ENCODE peak calls at places on chromosomes 4 and X, in six cellular contexts. One of them, this sample, is unnamed.

GRCh38 chr4:6180841-6181631 is 19.3 kb downstream of the JAKMIP1 start:
- DNase-seq in HepG2: no peak
- DNase-seq in A549: no peak
- DNase-seq in SK-N-SH: no peak
- DNase-seq in H1: no peak
- DNase-seq in GM12878: peak; percentile 98
- DNase-seq in this sample: no peak

GRCh38 chrX:65772842-65773241 is 105.4 kb downstream of the MSN start:
- DNase-seq in HepG2: no peak
- DNase-seq in A549: no peak
- DNase-seq in SK-N-SH: no peak
- DNase-seq in H1: no peak
- DNase-seq in GM12878: no peak
- DNase-seq in this sample: no peak

GRCh38 chrX:97685753-97686152 is 802.0 kb downstream of the RPA4 start:
- DNase-seq in HepG2: peak; percentile 11
- DNase-seq in A549: peak; percentile 9
- DNase-seq in SK-N-SH: peak; percentile 41
- DNase-seq in H1: no peak
- DNase-seq in GM12878: no peak
- DNase-seq in this sample: peak; percentile 17

GRCh38 chr4:165972747-165973146 is 99.7 kb downstream of the TLL1 start:
- DNase-seq in HepG2: no peak
- DNase-seq in A549: no peak
- DNase-seq in SK-N-SH: no peak
- DNase-seq in H1: no peak
- DNase-seq in GM12878: no peak
- DNase-seq in this sample: no peak

GRCh38 chrX:151723156-151723760 is 7.4 kb downstream of the FATE1 start:
- DNase-seq in HepG2: no peak
- DNase-seq in A549: no peak
- DNase-seq in SK-N-SH: no peak
- DNase-seq in H1: no peak
- DNase-seq in GM12878: no peak
- DNase-seq in this sample: no peak

GRCh38 chr4:67861513-67861912 is 22.3 kb downstream of the TMPRSS11D start:
- DNase-seq in HepG2: no peak
- DNase-seq in A549: no peak
- DNase-seq in SK-N-SH: no peak
- DNase-seq in H1: no peak
- DNase-seq in GM12878: no peak
- DNase-seq in this sample: no peak

GRCh38 chrX:128754130-128754529 is 701.9 kb upstream of the ACTRT1 start:
- DNase-seq in HepG2: peak; percentile 56
- DNase-seq in A549: no peak
- DNase-seq in SK-N-SH: no peak
- DNase-seq in H1: peak; percentile 0
- DNase-seq in GM12878: no peak
- DNase-seq in this sample: no peak

GRCh38 chr4:19104176-19104575 is 1082.6 kb upstream of the LCORL start:
- DNase-seq in HepG2: no peak
- DNase-seq in A549: no peak
- DNase-seq in SK-N-SH: no peak
- DNase-seq in H1: no peak
- DNase-seq in GM12878: no peak
- DNase-seq in this sample: no peak

GRCh38 chrX:18146954-18147353 is 73.7 kb downstream of the BEND2 start:
- DNase-seq in HepG2: peak; percentile 1
- DNase-seq in A549: no peak
- DNase-seq in SK-N-SH: no peak
- DNase-seq in H1: no peak
- DNase-seq in GM12878: no peak
- DNase-seq in this sample: peak; percentile 22

GRCh38 chrX:17713288-17713687 is 24.0 kb upstream of the SCML1 start:
- DNase-seq in HepG2: no peak
- DNase-seq in A549: no peak
- DNase-seq in SK-N-SH: no peak
- DNase-seq in H1: no peak
- DNase-seq in GM12878: no peak
- DNase-seq in this sample: no peak

GRCh38 chr4:184100297-184100885 is 117.3 kb downstream of the ENPP6 start:
- DNase-seq in HepG2: no peak
- DNase-seq in A549: peak; percentile 23
- DNase-seq in SK-N-SH: peak; percentile 93
- DNase-seq in H1: no peak
- DNase-seq in GM12878: no peak
- DNase-seq in this sample: peak; percentile 74

GRCh38 chr4:143586080-143586479 is 72.6 kb downstream of the SMARCA5 start:
- DNase-seq in HepG2: no peak
- DNase-seq in A549: no peak
- DNase-seq in SK-N-SH: no peak
- DNase-seq in H1: no peak
- DNase-seq in GM12878: no peak
- DNase-seq in this sample: no peak

GRCh38 chr4:2793578-2793919 is 664 bp downstream of the SH3BP2 start:
- DNase-seq in HepG2: no peak
- DNase-seq in A549: no peak
- DNase-seq in SK-N-SH: peak; percentile 37
- DNase-seq in H1: no peak
- DNase-seq in GM12878: no peak
- DNase-seq in this sample: no peak

GRCh38 chr4:30181512-30181911 is 538.7 kb upstream of the PCDH7 start:
- DNase-seq in HepG2: no peak
- DNase-seq in A549: no peak
- DNase-seq in SK-N-SH: no peak
- DNase-seq in H1: no peak
- DNase-seq in GM12878: no peak
- DNase-seq in this sample: no peak

GRCh38 chr4:13989496-13989895 is 362.0 kb upstream of the BOD1L1 start:
- DNase-seq in HepG2: no peak
- DNase-seq in A549: no peak
- DNase-seq in SK-N-SH: no peak
- DNase-seq in H1: no peak
- DNase-seq in GM12878: no peak
- DNase-seq in this sample: no peak

GRCh38 chr4:26235500-26235899 is 85.3 kb upstream of the RBPJ start:
- DNase-seq in HepG2: no peak
- DNase-seq in A549: no peak
- DNase-seq in SK-N-SH: no peak
- DNase-seq in H1: no peak
- DNase-seq in GM12878: no peak
- DNase-seq in this sample: no peak

GRCh38 chrX:133593531-133593930 is 178.2 kb upstream of the GPC4 start:
- DNase-seq in HepG2: no peak
- DNase-seq in A549: no peak
- DNase-seq in SK-N-SH: no peak
- DNase-seq in H1: no peak
- DNase-seq in GM12878: no peak
- DNase-seq in this sample: no peak

GRCh38 chr4:101025755-101026154 is 321.6 kb downstream of the PPP3CA start:
- DNase-seq in HepG2: no peak
- DNase-seq in A549: no peak
- DNase-seq in SK-N-SH: no peak
- DNase-seq in H1: no peak
- DNase-seq in GM12878: no peak
- DNase-seq in this sample: no peak

GRCh38 chrX:112614640-112615039 is 65.1 kb downstream of the LHFPL1 start:
- DNase-seq in HepG2: no peak
- DNase-seq in A549: no peak
- DNase-seq in SK-N-SH: no peak
- DNase-seq in H1: peak; percentile 36
- DNase-seq in GM12878: no peak
- DNase-seq in this sample: no peak

GRCh38 chr4:158243071-158243470 is 32.8 kb downstream of the TMEM144 start:
- DNase-seq in HepG2: peak; percentile 71
- DNase-seq in A549: no peak
- DNase-seq in SK-N-SH: no peak
- DNase-seq in H1: no peak
- DNase-seq in GM12878: no peak
- DNase-seq in this sample: no peak

GRCh38 chr4:185093573-185093972 is 49.5 kb upstream of the SLC25A4 start:
- DNase-seq in HepG2: no peak
- DNase-seq in A549: no peak
- DNase-seq in SK-N-SH: no peak
- DNase-seq in H1: no peak
- DNase-seq in GM12878: no peak
- DNase-seq in this sample: no peak

GRCh38 chrX:153538424-153538823 is 21.0 kb downstream of the ATP2B3 start:
- DNase-seq in HepG2: no peak
- DNase-seq in A549: no peak
- DNase-seq in SK-N-SH: peak; percentile 86
- DNase-seq in H1: no peak
- DNase-seq in GM12878: no peak
- DNase-seq in this sample: no peak

GRCh38 chr4:147049940-147050852 is 104.5 kb upstream of the TTC29 start:
- DNase-seq in HepG2: no peak
- DNase-seq in A549: no peak
- DNase-seq in SK-N-SH: no peak
- DNase-seq in H1: no peak
- DNase-seq in GM12878: no peak
- DNase-seq in this sample: no peak
- TF ChIP-seq CHD2 in HepG2: no peak
- TF ChIP-seq CHD2 in A549: no peak
- TF ChIP-seq CHD2 in SK-N-SH: no peak
- TF ChIP-seq CHD2 in H1: no peak
- TF ChIP-seq CHD2 in GM12878: no peak
- TF ChIP-seq CHD2 in this sample: no peak

GRCh38 chr4:95507147-95507546 is 41.6 kb downstream of the UNC5C start:
- DNase-seq in HepG2: no peak
- DNase-seq in A549: no peak
- DNase-seq in SK-N-SH: no peak
- DNase-seq in H1: no peak
- DNase-seq in GM12878: no peak
- DNase-seq in this sample: no peak

GRCh38 chr4:95506264-95506663 is 42.5 kb downstream of the UNC5C start:
- DNase-seq in HepG2: no peak
- DNase-seq in A549: no peak
- DNase-seq in SK-N-SH: no peak
- DNase-seq in H1: no peak
- DNase-seq in GM12878: no peak
- DNase-seq in this sample: no peak

GRCh38 chr4:95505149-95505548 is 43.6 kb downstream of the UNC5C start:
- DNase-seq in HepG2: no peak
- DNase-seq in A549: no peak
- DNase-seq in SK-N-SH: no peak
- DNase-seq in H1: no peak
- DNase-seq in GM12878: no peak
- DNase-seq in this sample: no peak

GRCh38 chr4:95504488-95504887 is 44.3 kb downstream of the UNC5C start:
- DNase-seq in HepG2: no peak
- DNase-seq in A549: no peak
- DNase-seq in SK-N-SH: no peak
- DNase-seq in H1: no peak
- DNase-seq in GM12878: no peak
- DNase-seq in this sample: no peak

DNA sequence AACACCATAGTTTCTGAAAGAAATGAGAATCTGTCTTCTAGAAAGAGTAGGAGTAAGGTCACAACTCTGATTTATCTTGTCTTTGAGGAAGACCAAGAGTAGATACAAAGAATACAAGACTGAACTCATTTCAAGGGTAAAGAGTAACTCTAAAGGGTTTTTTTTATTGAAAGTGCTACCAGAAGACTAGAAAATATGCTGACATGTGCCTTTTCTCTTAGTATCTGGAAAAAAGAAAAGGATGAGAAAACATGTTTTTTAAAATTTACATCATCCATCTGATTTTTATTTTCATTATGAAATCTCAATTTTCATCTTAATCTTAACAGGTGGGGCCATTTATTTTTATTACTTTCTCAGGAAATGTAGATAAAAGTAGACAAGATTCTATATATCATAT is 43.0 kb downstream of the UNC5C start:
- DNase-seq in HepG2: no peak
- DNase-seq in A549: no peak
- DNase-seq in SK-N-SH: no peak
- DNase-seq in H1: no peak
- DNase-seq in GM12878: no peak
- DNase-seq in this sample: no peak
- TF ChIP-seq CHD2 in HepG2: no peak
- TF ChIP-seq CHD2 in A549: no peak
- TF ChIP-seq CHD2 in SK-N-SH: no peak
- TF ChIP-seq CHD2 in H1: no peak
- TF ChIP-seq CHD2 in GM12878: no peak
- TF ChIP-seq CHD2 in this sample: no peak

DNA sequence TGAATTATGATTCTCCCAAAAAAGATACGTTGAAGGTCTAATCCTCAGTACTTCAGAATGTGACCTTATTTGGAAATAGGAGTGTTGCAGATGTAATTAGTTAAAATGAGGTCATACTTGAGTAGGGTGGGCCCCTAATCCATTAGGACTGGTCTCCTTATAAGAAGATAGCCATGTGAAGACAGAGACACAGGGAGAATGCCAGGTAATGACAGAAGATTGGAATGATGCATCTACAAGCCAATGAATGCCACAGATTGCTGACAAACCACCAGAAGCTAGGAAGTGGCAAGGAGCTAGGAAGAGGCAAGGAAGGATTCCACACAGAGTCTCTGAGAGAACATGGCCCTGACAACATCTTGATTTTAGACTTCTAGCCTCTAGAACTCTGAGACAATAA is 7.4 kb upstream of the RPS6KA3 start:
- DNase-seq in HepG2: no peak
- DNase-seq in A549: no peak
- DNase-seq in SK-N-SH: no peak
- DNase-seq in H1: no peak
- DNase-seq in GM12878: no peak
- DNase-seq in this sample: no peak
- TF ChIP-seq CHD2 in HepG2: no peak
- TF ChIP-seq CHD2 in A549: no peak
- TF ChIP-seq CHD2 in SK-N-SH: no peak
- TF ChIP-seq CHD2 in H1: no peak
- TF ChIP-seq CHD2 in GM12878: no peak
- TF ChIP-seq CHD2 in this sample: no peak

GRCh38 chr4:161249779-161250440 is 913.9 kb downstream of the FSTL5 start:
- DNase-seq in HepG2: no peak
- DNase-seq in A549: no peak
- DNase-seq in SK-N-SH: no peak
- DNase-seq in H1: no peak
- DNase-seq in GM12878: no peak
- DNase-seq in this sample: no peak

GRCh38 chr4:161248880-161249279 is 914.9 kb downstream of the FSTL5 start:
- DNase-seq in HepG2: no peak
- DNase-seq in A549: no peak
- DNase-seq in SK-N-SH: no peak
- DNase-seq in H1: no peak
- DNase-seq in GM12878: no peak
- DNase-seq in this sample: no peak

GRCh38 chr4:161252520-161253141 is 911.2 kb downstream of the FSTL5 start:
- DNase-seq in HepG2: peak; percentile 23
- DNase-seq in A549: peak; percentile 11
- DNase-seq in SK-N-SH: no peak
- DNase-seq in H1: no peak
- DNase-seq in GM12878: peak; percentile 15
- DNase-seq in this sample: peak; percentile 1

DNA sequence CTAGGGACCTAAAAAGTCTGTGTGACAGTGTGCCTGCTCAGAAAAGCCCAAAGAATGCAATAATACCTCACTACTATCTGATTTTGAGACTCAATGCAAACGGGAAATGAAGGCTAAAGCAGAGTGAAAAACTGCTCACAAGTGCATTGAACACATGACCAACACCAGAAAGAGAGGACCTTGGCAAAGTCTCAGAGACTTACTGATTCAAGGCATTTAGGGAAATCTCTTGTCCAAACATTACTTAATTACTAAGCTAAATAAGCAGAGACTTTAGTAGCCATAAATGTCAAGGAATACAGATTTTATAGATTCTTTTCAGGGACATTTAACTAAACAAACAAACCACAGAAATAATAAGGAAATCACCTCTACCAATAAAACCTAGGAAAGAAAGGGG is 916.0 kb downstream of the FSTL5 start:
- DNase-seq in HepG2: no peak
- DNase-seq in A549: no peak
- DNase-seq in SK-N-SH: no peak
- DNase-seq in H1: no peak
- DNase-seq in GM12878: no peak
- DNase-seq in this sample: no peak
- TF ChIP-seq CHD2 in HepG2: no peak
- TF ChIP-seq CHD2 in A549: no peak
- TF ChIP-seq CHD2 in SK-N-SH: no peak
- TF ChIP-seq CHD2 in H1: no peak
- TF ChIP-seq CHD2 in GM12878: no peak
- TF ChIP-seq CHD2 in this sample: no peak

This sample was measured in K562.